ENCODE peak calls at places on chromosomes 5 and 9, in six cellular contexts. One of them, this sample, is unnamed.

GRCh38 chr5:115857621-115858349 is 16.1 kb downstream of the AP3S1 start:
- DNase-seq in CD8-positive, alpha-beta memory T cell: no peak
- DNase-seq in PC-9: peak; percentile 91
- DNase-seq in left ventricle myocardium inferior: no peak
- DNase-seq in A673: peak; percentile 89
- DNase-seq in colonic mucosa: no peak
- DNase-seq in this sample: peak; percentile 46

GRCh38 chr9:134412298-134412711 is 86.0 kb downstream of the RXRA start:
- DNase-seq in CD8-positive, alpha-beta memory T cell: no peak
- DNase-seq in PC-9: peak; percentile 78
- DNase-seq in left ventricle myocardium inferior: no peak
- DNase-seq in A673: no peak
- DNase-seq in colonic mucosa: no peak
- DNase-seq in this sample: no peak

GRCh38 chr5:93371893-93372292 is 209.1 kb downstream of the NR2F1-AS1 start:
- DNase-seq in CD8-positive, alpha-beta memory T cell: no peak
- DNase-seq in PC-9: no peak
- DNase-seq in left ventricle myocardium inferior: no peak
- DNase-seq in A673: no peak
- DNase-seq in colonic mucosa: no peak
- DNase-seq in this sample: no peak

GRCh38 chr5:13510616-13511015 is 433.9 kb downstream of the DNAH5 start:
- DNase-seq in CD8-positive, alpha-beta memory T cell: no peak
- DNase-seq in PC-9: no peak
- DNase-seq in left ventricle myocardium inferior: no peak
- DNase-seq in A673: no peak
- DNase-seq in colonic mucosa: no peak
- DNase-seq in this sample: no peak

GRCh38 chr9:7216004-7216821 is 458.4 kb downstream of the KDM4C start:
- DNase-seq in CD8-positive, alpha-beta memory T cell: no peak
- DNase-seq in PC-9: peak; percentile 49
- DNase-seq in left ventricle myocardium inferior: no peak
- DNase-seq in A673: no peak
- DNase-seq in colonic mucosa: no peak
- DNase-seq in this sample: no peak

GRCh38 chr9:134949681-134950403 is 32.1 kb upstream of the FCN1 start:
- DNase-seq in CD8-positive, alpha-beta memory T cell: no peak
- DNase-seq in PC-9: no peak
- DNase-seq in left ventricle myocardium inferior: no peak
- DNase-seq in A673: no peak
- DNase-seq in colonic mucosa: no peak
- DNase-seq in this sample: no peak

GRCh38 chr5:66498791-66499207 is 97.4 kb upstream of the MAST4 start:
- DNase-seq in CD8-positive, alpha-beta memory T cell: no peak
- DNase-seq in PC-9: no peak
- DNase-seq in left ventricle myocardium inferior: no peak
- DNase-seq in A673: peak; percentile 2
- DNase-seq in colonic mucosa: no peak
- DNase-seq in this sample: no peak

GRCh38 chr5:64301566-64301965 is 135.9 kb downstream of the RNF180 start:
- DNase-seq in CD8-positive, alpha-beta memory T cell: no peak
- DNase-seq in PC-9: no peak
- DNase-seq in left ventricle myocardium inferior: no peak
- DNase-seq in A673: no peak
- DNase-seq in colonic mucosa: no peak
- DNase-seq in this sample: no peak

GRCh38 chr5:132774406-132774805 is 2.6 kb downstream of the SEPTIN8 start:
- DNase-seq in CD8-positive, alpha-beta memory T cell: no peak
- DNase-seq in PC-9: no peak
- DNase-seq in left ventricle myocardium inferior: no peak
- DNase-seq in A673: no peak
- DNase-seq in colonic mucosa: no peak
- DNase-seq in this sample: no peak

GRCh38 chr5:112264666-112265065 is 154.4 kb downstream of the EPB41L4A start:
- DNase-seq in CD8-positive, alpha-beta memory T cell: no peak
- DNase-seq in PC-9: no peak
- DNase-seq in left ventricle myocardium inferior: no peak
- DNase-seq in A673: no peak
- DNase-seq in colonic mucosa: no peak
- DNase-seq in this sample: no peak

GRCh38 chr5:5169466-5169865 is 29.3 kb downstream of the ADAMTS16 start:
- DNase-seq in CD8-positive, alpha-beta memory T cell: no peak
- DNase-seq in PC-9: no peak
- DNase-seq in left ventricle myocardium inferior: no peak
- DNase-seq in A673: no peak
- DNase-seq in colonic mucosa: no peak
- DNase-seq in this sample: no peak

GRCh38 chr9:137411670-137412380 is 11.1 kb downstream of the EXD3 start:
- DNase-seq in CD8-positive, alpha-beta memory T cell: no peak
- DNase-seq in PC-9: peak; percentile 87
- DNase-seq in left ventricle myocardium inferior: peak; percentile 77
- DNase-seq in A673: peak; percentile 54
- DNase-seq in colonic mucosa: no peak
- DNase-seq in this sample: peak; percentile 88

GRCh38 chr9:87557996-87558395 is 60.3 kb downstream of the DAPK1 start:
- DNase-seq in CD8-positive, alpha-beta memory T cell: no peak
- DNase-seq in PC-9: no peak
- DNase-seq in left ventricle myocardium inferior: peak; percentile 32
- DNase-seq in A673: no peak
- DNase-seq in colonic mucosa: no peak
- DNase-seq in this sample: peak; percentile 81

GRCh38 chr9:114906922-114907571 is 23.3 kb downstream of the TNFSF8 start:
- DNase-seq in CD8-positive, alpha-beta memory T cell: peak; percentile 29
- DNase-seq in PC-9: no peak
- DNase-seq in left ventricle myocardium inferior: no peak
- DNase-seq in A673: peak; percentile 63
- DNase-seq in colonic mucosa: no peak
- DNase-seq in this sample: no peak

GRCh38 chr9:93555370-93555769 is 21.0 kb upstream of the PHF2 start:
- DNase-seq in CD8-positive, alpha-beta memory T cell: no peak
- DNase-seq in PC-9: no peak
- DNase-seq in left ventricle myocardium inferior: no peak
- DNase-seq in A673: no peak
- DNase-seq in colonic mucosa: no peak
- DNase-seq in this sample: no peak
- H3K36me3 ChIP-seq in CD8-positive, alpha-beta memory T cell: peaks cover 52% of the 10 kb centered on the region
- H3K36me3 ChIP-seq in PC-9: peaks cover 34% of the 10 kb centered on the region
- H3K36me3 ChIP-seq in left ventricle myocardium inferior: peaks cover 84% of the 10 kb centered on the region
- H3K36me3 ChIP-seq in A673: peaks cover 48% of the 10 kb centered on the region
- H3K36me3 ChIP-seq in colonic mucosa: peaks cover 23% of the 10 kb centered on the region
- H3K36me3 ChIP-seq in this sample: peaks cover 56% of the 10 kb centered on the region

GRCh38 chr5:96926275-96926674 is 9.6 kb upstream of the LNPEP start:
- DNase-seq in CD8-positive, alpha-beta memory T cell: no peak
- DNase-seq in PC-9: no peak
- DNase-seq in left ventricle myocardium inferior: no peak
- DNase-seq in A673: no peak
- DNase-seq in colonic mucosa: no peak
- DNase-seq in this sample: no peak
- H3K36me3 ChIP-seq in CD8-positive, alpha-beta memory T cell: no peaks in the 10 kb centered on the region
- H3K36me3 ChIP-seq in PC-9: no peaks in the 10 kb centered on the region
- H3K36me3 ChIP-seq in left ventricle myocardium inferior: no peaks in the 10 kb centered on the region
- H3K36me3 ChIP-seq in A673: no peaks in the 10 kb centered on the region
- H3K36me3 ChIP-seq in colonic mucosa: no peaks in the 10 kb centered on the region
- H3K36me3 ChIP-seq in this sample: no peaks in the 10 kb centered on the region

DNA sequence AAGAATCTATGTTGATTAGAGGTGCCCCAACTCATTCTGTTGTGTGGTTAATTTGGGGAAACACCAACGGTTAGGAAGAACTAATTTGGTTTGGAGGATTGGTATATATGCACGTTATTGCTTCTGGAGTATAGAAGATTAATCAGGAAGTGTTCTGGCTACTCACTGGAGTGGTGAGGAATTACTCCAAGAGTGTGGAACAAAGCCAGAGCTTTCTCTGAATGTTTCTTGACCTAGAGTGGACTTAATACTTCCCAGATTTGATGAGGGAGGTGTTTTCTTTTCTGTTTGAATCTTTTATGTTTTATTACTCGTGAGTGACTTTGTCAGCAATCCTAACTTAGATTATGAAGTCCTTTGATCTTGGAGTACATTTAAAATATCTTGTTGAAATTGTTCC is 163.6 kb downstream of the MAN2A1 start:
- DNase-seq in CD8-positive, alpha-beta memory T cell: no peak
- DNase-seq in PC-9: no peak
- DNase-seq in left ventricle myocardium inferior: no peak
- DNase-seq in A673: no peak
- DNase-seq in colonic mucosa: no peak
- DNase-seq in this sample: no peak
- H3K36me3 ChIP-seq in CD8-positive, alpha-beta memory T cell: peaks cover 4% of the 10 kb centered on the region
- H3K36me3 ChIP-seq in PC-9: no peaks in the 10 kb centered on the region
- H3K36me3 ChIP-seq in left ventricle myocardium inferior: peaks cover 67% of the 10 kb centered on the region
- H3K36me3 ChIP-seq in A673: peaks cover 86% of the 10 kb centered on the region
- H3K36me3 ChIP-seq in colonic mucosa: no peaks in the 10 kb centered on the region
- H3K36me3 ChIP-seq in this sample: peaks cover 78% of the 10 kb centered on the region

GRCh38 chr9:128169925-128170324 is 9.9 kb downstream of the BBLN start:
- DNase-seq in CD8-positive, alpha-beta memory T cell: no peak
- DNase-seq in PC-9: no peak
- DNase-seq in left ventricle myocardium inferior: no peak
- DNase-seq in A673: no peak
- DNase-seq in colonic mucosa: no peak
- DNase-seq in this sample: no peak

GRCh38 chr9:128175743-128176142 is 15.6 kb downstream of the CIZ1 start:
- DNase-seq in CD8-positive, alpha-beta memory T cell: no peak
- DNase-seq in PC-9: no peak
- DNase-seq in left ventricle myocardium inferior: no peak
- DNase-seq in A673: no peak
- DNase-seq in colonic mucosa: no peak
- DNase-seq in this sample: no peak

GRCh38 chr9:128175102-128175563 is 15.1 kb downstream of the BBLN start:
- DNase-seq in CD8-positive, alpha-beta memory T cell: no peak
- DNase-seq in PC-9: no peak
- DNase-seq in left ventricle myocardium inferior: no peak
- DNase-seq in A673: no peak
- DNase-seq in colonic mucosa: no peak
- DNase-seq in this sample: no peak

GRCh38 chr9:128169492-128169891 is 9.4 kb downstream of the BBLN start:
- DNase-seq in CD8-positive, alpha-beta memory T cell: no peak
- DNase-seq in PC-9: no peak
- DNase-seq in left ventricle myocardium inferior: no peak
- DNase-seq in A673: no peak
- DNase-seq in colonic mucosa: no peak
- DNase-seq in this sample: no peak

DNA sequence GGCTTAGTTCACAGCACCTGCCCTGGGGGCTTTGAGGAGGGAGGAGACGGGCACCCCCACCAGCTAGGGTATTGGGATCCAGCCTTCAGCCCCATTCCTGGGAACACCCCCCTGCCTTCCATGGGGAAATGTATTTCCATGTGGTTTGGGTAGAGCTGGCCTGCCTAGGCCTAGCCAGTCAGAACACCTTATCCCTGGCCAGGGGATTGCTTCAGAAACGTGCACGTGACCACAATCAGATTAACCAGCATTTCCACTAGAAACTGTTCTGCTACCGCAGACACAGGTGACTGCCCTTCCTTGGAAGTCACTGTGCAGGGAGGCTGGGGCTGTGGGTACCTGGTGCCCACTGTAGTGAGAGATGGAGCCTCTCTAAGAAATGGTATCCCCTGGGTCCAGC is 14.0 kb downstream of the BBLN start:
- DNase-seq in CD8-positive, alpha-beta memory T cell: no peak
- DNase-seq in PC-9: no peak
- DNase-seq in left ventricle myocardium inferior: no peak
- DNase-seq in A673: no peak
- DNase-seq in colonic mucosa: no peak
- DNase-seq in this sample: no peak
- H3K36me3 ChIP-seq in CD8-positive, alpha-beta memory T cell: peaks cover 37% of the 10 kb centered on the region
- H3K36me3 ChIP-seq in PC-9: peaks cover 24% of the 10 kb centered on the region
- H3K36me3 ChIP-seq in left ventricle myocardium inferior: peaks cover 79% of the 10 kb centered on the region
- H3K36me3 ChIP-seq in A673: peaks cover 36% of the 10 kb centered on the region
- H3K36me3 ChIP-seq in colonic mucosa: peaks cover 11% of the 10 kb centered on the region
- H3K36me3 ChIP-seq in this sample: peaks cover 68% of the 10 kb centered on the region

DNA sequence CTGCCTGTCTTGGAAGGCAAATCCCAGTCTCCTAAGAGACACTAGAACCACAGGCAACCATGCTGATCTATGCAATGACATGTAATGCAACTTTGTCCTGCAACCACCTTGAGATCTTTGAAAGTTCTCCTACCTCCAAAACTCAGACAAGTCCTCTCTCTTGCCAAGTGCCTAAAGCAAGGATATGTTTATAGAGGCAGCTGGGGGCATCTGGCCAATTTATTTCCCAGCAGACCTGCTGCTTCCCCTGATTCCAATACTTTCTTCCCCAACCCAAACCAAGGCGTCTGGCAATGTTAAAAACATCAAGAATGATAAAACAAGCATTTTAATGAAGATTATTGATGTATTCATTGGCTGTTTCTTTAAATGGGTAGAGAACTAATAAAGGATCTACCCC is 138.4 kb downstream of the DOCK8 start:
- DNase-seq in CD8-positive, alpha-beta memory T cell: no peak
- DNase-seq in PC-9: no peak
- DNase-seq in left ventricle myocardium inferior: no peak
- DNase-seq in A673: no peak
- DNase-seq in colonic mucosa: no peak
- DNase-seq in this sample: no peak
- H3K36me3 ChIP-seq in CD8-positive, alpha-beta memory T cell: peaks cover 24% of the 10 kb centered on the region
- H3K36me3 ChIP-seq in PC-9: no peaks in the 10 kb centered on the region
- H3K36me3 ChIP-seq in left ventricle myocardium inferior: no peaks in the 10 kb centered on the region
- H3K36me3 ChIP-seq in A673: no peaks in the 10 kb centered on the region
- H3K36me3 ChIP-seq in colonic mucosa: no peaks in the 10 kb centered on the region
- H3K36me3 ChIP-seq in this sample: no peaks in the 10 kb centered on the region

GRCh38 chr9:4861736-4862451 is 69.2 kb downstream of the RCL1 start:
- DNase-seq in CD8-positive, alpha-beta memory T cell: no peak
- DNase-seq in PC-9: no peak
- DNase-seq in left ventricle myocardium inferior: no peak
- DNase-seq in A673: no peak
- DNase-seq in colonic mucosa: no peak
- DNase-seq in this sample: no peak

GRCh38 chr9:4860383-4860782 is 67.6 kb downstream of the RCL1 start:
- DNase-seq in CD8-positive, alpha-beta memory T cell: no peak
- DNase-seq in PC-9: no peak
- DNase-seq in left ventricle myocardium inferior: no peak
- DNase-seq in A673: no peak
- DNase-seq in colonic mucosa: no peak
- DNase-seq in this sample: no peak

GRCh38 chr9:4857163-4857562 is 64.4 kb downstream of the RCL1 start:
- DNase-seq in CD8-positive, alpha-beta memory T cell: no peak
- DNase-seq in PC-9: no peak
- DNase-seq in left ventricle myocardium inferior: no peak
- DNase-seq in A673: no peak
- DNase-seq in colonic mucosa: no peak
- DNase-seq in this sample: no peak

GRCh38 chr9:4861145-4861544 is 68.4 kb downstream of the RCL1 start:
- DNase-seq in CD8-positive, alpha-beta memory T cell: no peak
- DNase-seq in PC-9: no peak
- DNase-seq in left ventricle myocardium inferior: no peak
- DNase-seq in A673: no peak
- DNase-seq in colonic mucosa: no peak
- DNase-seq in this sample: no peak

GRCh38 chr9:4859035-4859434 is 66.3 kb downstream of the RCL1 start:
- DNase-seq in CD8-positive, alpha-beta memory T cell: no peak
- DNase-seq in PC-9: no peak
- DNase-seq in left ventricle myocardium inferior: no peak
- DNase-seq in A673: no peak
- DNase-seq in colonic mucosa: no peak
- DNase-seq in this sample: no peak
- H3K36me3 ChIP-seq in CD8-positive, alpha-beta memory T cell: peaks cover 8% of the 10 kb centered on the region
- H3K36me3 ChIP-seq in PC-9: no peaks in the 10 kb centered on the region
- H3K36me3 ChIP-seq in left ventricle myocardium inferior: peaks cover 37% of the 10 kb centered on the region
- H3K36me3 ChIP-seq in A673: peaks cover 6% of the 10 kb centered on the region
- H3K36me3 ChIP-seq in colonic mucosa: no peaks in the 10 kb centered on the region
- H3K36me3 ChIP-seq in this sample: no peaks in the 10 kb centered on the region

This sample was measured in SJSA1.